ENCODE peak calls at places on chromosomes 13 and 19, in five cellular contexts. M is cardiac septum, F is cardiac muscle cell, I is astrocyte of the hippocampus, Q is non-pigmented ciliary epithelial cell. N is an unnamed sample.
A peak's percentile ranks its signal among the peaks of the same experiment; 100 is the strongest.

GRCh38 chr13:109999659-110000533 is 213.5 kb upstream of the IRS2 start:
- DNase-seq in F (no peak), I (no peak), M (no peak), Q (no peak), N (no peak)

GRCh38 chr13:45331981-45332830 is 8.8 kb downstream of the TPT1 start:
- DNase-seq in I (peak; percentile 80), F (no peak), M (no peak), Q (no peak), N (no peak)

GRCh38 chr19:2867025-2867991 is at the start of gene ZNF556:
- DNase-seq in I (no peak), F (no peak), Q (no peak), M (no peak), N (no peak)

GRCh38 chr13:81140675-81141074 is 799.7 kb upstream of the SPRY2 start:
- DNase-seq in M (no peak), I (peak; percentile 2), F (no peak), Q (no peak), N (no peak)

GRCh38 chr19:51799311-51799997 is 4.5 kb downstream of the FPR3 start:
- DNase-seq in Q (peak; percentile 97), M (peak; percentile 91), I (peak; percentile 91), F (no peak), N (no peak)

GRCh38 chr19:412356-413355 is 3.7 kb upstream of the C2CD4C start:
- DNase-seq in M (no peak), I (no peak), F (no peak), Q (no peak), N (peak; percentile 24)

GRCh38 chr13:98068511-98068910 is 74.4 kb upstream of the FARP1 start:
- DNase-seq in F (no peak), M (no peak), I (peak; percentile 10), Q (no peak), N (no peak)

GRCh38 chr19:42683917-42684513 is 56.3 kb downstream of the PSG3 start:
- DNase-seq in I (peak; percentile 54), M (no peak), Q (peak; percentile 5), F (peak; percentile 0), N (no peak)

GRCh38 chr19:17778621-17779280 is 16.2 kb upstream of the B3GNT3 start:
- DNase-seq in M (peak; percentile 78), I (no peak), Q (no peak), F (peak; percentile 24), N (no peak)

GRCh38 chr13:22915442-22916082 is 265.2 kb upstream of the SGCG start:
- DNase-seq in Q (no peak), F (peak; percentile 68), I (peak; percentile 84), M (no peak), N (peak; percentile 74)

GRCh38 chr19:6693056-6693471 is 23.1 kb upstream of the TNFSF14 start:
- DNase-seq in M (no peak), F (no peak), Q (no peak), I (no peak), N (no peak)

GRCh38 chr19:54030895-54031586 is 32.7 kb downstream of the VSTM1 start:
- DNase-seq in I (no peak), F (peak; percentile 29), Q (no peak), M (no peak), N (peak; percentile 11)

GRCh38 chr13:27619093-27619705 is 1.1 kb downstream of the LNX2 start:
- DNase-seq in I (peak; percentile 74), M (no peak), F (no peak), Q (no peak), N (no peak)

GRCh38 chr19:2922987-2923386 is 21.8 kb downstream of the ZNF77 start:
- DNase-seq in F (no peak), I (no peak), M (no peak), Q (no peak), N (no peak)

GRCh38 chr13:28071424-28071823 is 29.0 kb downstream of the FLT3 start:
- DNase-seq in F (no peak), M (no peak), Q (no peak), I (no peak), N (no peak)

GRCh38 chr19:1621021-1621420 is 15.8 kb upstream of the UQCR11 start:
- DNase-seq in F (no peak), I (no peak), M (no peak), Q (no peak), N (no peak)

GRCh38 chr19:13986348-13986904 is 19.7 kb downstream of the RFX1 start:
- DNase-seq in I (no peak), M (peak; percentile 93), F (no peak), Q (no peak), N (no peak)

GRCh38 chr19:34430738-34431625 is 2.8 kb downstream of the UBA2 start:
- DNase-seq in Q (no peak), F (peak; percentile 52), I (peak; percentile 56), M (no peak), N (peak; percentile 73)

GRCh38 chr19:30425885-30426838 is 54.0 kb downstream of the ZNF536 start:
- DNase-seq in M (peak; percentile 43), F (no peak), I (no peak), Q (no peak), N (no peak)

GRCh38 chr19:19280561-19280960 is 7.5 kb upstream of the TM6SF2 start:
- DNase-seq in F (no peak), Q (no peak), I (no peak), M (no peak), N (no peak)

GRCh38 chr19:1361601-1362384 is 21.9 kb upstream of the NDUFS7 start:
- DNase-seq in I (peak; percentile 83), M (no peak), Q (peak; percentile 78), F (no peak), N (no peak)

GRCh38 chr19:970695-971094 is 13.4 kb upstream of the WDR18 start:
- DNase-seq in M (no peak), I (no peak), F (no peak), Q (no peak), N (no peak)

N was measured in HAP-1.